ENCODE peak calls at places on chromosomes 5 and 9, in five cellular contexts. Z is left cardiac atrium; V is activated CD4-positive, alpha-beta memory T cell treated with anti-CD3 and anti-CD28 coated beads for 36 hours; Y is GM06990; O is ELF-1. Q is an unnamed sample.

GRCh38 chr5:76724871-76725270 is 8.9 kb downstream of the F2R start:
- DNase-seq in Z (no peak), V (no peak), Y (no peak), O (no peak), Q (no peak)

GRCh38 chr5:44389410-44389879 is at the start of gene FGF10:
- DNase-seq in Z (peak), V (no peak), Y (no peak), O (peak), Q (peak)

GRCh38 chr9:6944896-6945295 is 187.1 kb downstream of the KDM4C start:
- DNase-seq in Z (no peak), V (peak), Y (no peak), O (no peak), Q (no peak)

GRCh38 chr5:1063661-1064382 is 48.0 kb downstream of the SLC12A7 start:
- DNase-seq in Z (no peak), V (no peak), Y (no peak), O (no peak), Q (no peak)

GRCh38 chr9:110443878-110444245 is 106.2 kb upstream of the TXNDC8 start:
- DNase-seq in Z (no peak), V (no peak), Y (no peak), O (no peak), Q (no peak)

GRCh38 chr5:65186646-65187227 is 295.0 kb downstream of the ADAMTS6 start:
- DNase-seq in Z (no peak), V (no peak), Y (no peak), O (no peak), Q (no peak)

GRCh38 chr9:126420643-126421564 is 94.3 kb downstream of the MVB12B start:
- DNase-seq in Z (no peak), V (no peak), Y (no peak), O (peak), Q (no peak)

GRCh38 chr5:1322955-1323802 is 21.7 kb downstream of the CLPTM1L start:
- DNase-seq in Z (no peak), V (no peak), Y (peak), O (no peak), Q (no peak)

GRCh38 chr5:29185558-29185957 is 2007.9 kb upstream of the CDH6 start:
- DNase-seq in Z (no peak), V (no peak), Y (no peak), O (no peak), Q (no peak)

GRCh38 chr5:40945111-40945510 is 35.8 kb downstream of the C7 start:
- DNase-seq in Z (no peak), V (no peak), Y (no peak), O (no peak), Q (no peak)

GRCh38 chr5:54624671-54625583 is 107.4 kb downstream of the SNX18 start:
- DNase-seq in Z (no peak), V (no peak), Y (no peak), O (no peak), Q (no peak)

GRCh38 chr9:7970666-7971335 is 171.2 kb upstream of the DMAC1 start:
- DNase-seq in Z (no peak), V (no peak), Y (no peak), O (no peak), Q (no peak)

GRCh38 chr5:15499528-15500325 is at the start of gene FBXL7:
- DNase-seq in Z (peak), V (no peak), Y (peak), O (peak), Q (peak)

GRCh38 chr9:132168347-132168746 is 6.5 kb downstream of the NTNG2 start:
- DNase-seq in Z (peak), V (no peak), Y (no peak), O (no peak), Q (peak)

Q was measured in adrenal gland.